ENCODE peak calls at places on chromosomes 6 and 20, in seven cellular contexts. G is ascending aorta, B is fibroblast of lung, Y is BJ, I is stomach, H is cardiac muscle cell, E is colonic mucosa. X is an unnamed sample. For H3K36me3, the result is how much of the 10 kb centered on the place peaks cover.

GRCh38 chr6:84860954-84861353 is 96.6 kb upstream of the TBX18 start:
- DNase-seq in Y (no peak), H (no peak), I (no peak), G (no peak), B (no peak), E (no peak), X (no peak)

GRCh38 chr6:161168281-161168891 is 105.5 kb downstream of the AGPAT4 start:
- DNase-seq in H (peak), E (peak), I (no peak), B (peak), Y (peak), G (no peak), X (no peak)

GRCh38 chr20:21518292-21518991 is 4.6 kb upstream of the NKX2-2 start:
- DNase-seq in I (no peak), H (no peak), B (no peak), G (no peak), E (no peak), Y (no peak), X (peak)

GRCh38 chr20:14712302-14712739 is 374.9 kb upstream of the FLRT3 start:
- DNase-seq in H (peak), G (no peak), B (peak), E (no peak), I (no peak), Y (peak), X (no peak)

GRCh38 chr6:167047554-167047953 is 48.4 kb downstream of the CEP43 start:
- DNase-seq in Y (no peak), H (no peak), E (no peak), G (peak), I (peak), B (no peak), X (no peak)

GRCh38 chr20:44501448-44501847 is 20.4 kb downstream of the SERINC3 start:
- DNase-seq in E (no peak), H (peak), Y (peak), B (no peak), G (no peak), I (no peak), X (no peak)

GRCh38 chr20:50514035-50514337 is 3.8 kb downstream of the PTPN1 start:
- DNase-seq in Y (no peak), G (no peak), H (no peak), E (no peak), B (no peak), I (no peak), X (no peak)

GRCh38 chr20:38298768-38299288 is 5.1 kb upstream of the BPI start:
- DNase-seq in B (peak), G (peak), I (peak), Y (no peak), H (peak), E (peak), X (no peak)

GRCh38 chr6:3768502-3768901 is 17.0 kb upstream of the PXDC1 start:
- DNase-seq in H (no peak), E (no peak), B (no peak), G (no peak), I (no peak), Y (no peak), X (no peak)

GRCh38 chr6:38477680-38478260 is 162.0 kb downstream of the BTBD9 start:
- DNase-seq in E (no peak), B (no peak), G (no peak), Y (no peak), I (no peak), H (no peak), X (peak)

GRCh38 chr6:80438728-80439127 is 332.3 kb downstream of the BCKDHB start:
- DNase-seq in B (peak), H (peak), Y (peak), E (no peak), G (no peak), I (no peak), X (peak)

GRCh38 chr6:18904681-18905080 is 517.5 kb downstream of the RNF144B start:
- DNase-seq in B (no peak), G (no peak), Y (no peak), H (no peak), E (no peak), I (no peak), X (no peak)

GRCh38 chr20:35821807-35822242 is 50.0 kb downstream of the PHF20 start:
- DNase-seq in B (peak), I (no peak), G (no peak), H (peak), Y (no peak), E (no peak), X (no peak)

GRCh38 chr6:40695750-40696415 is 108.7 kb upstream of the LRFN2 start:
- DNase-seq in B (no peak), G (no peak), I (peak), H (no peak), E (no peak), Y (no peak), X (no peak)

GRCh38 chr20:13464702-13465101 is 174.0 kb downstream of the TASP1 start:
- DNase-seq in H (peak), E (no peak), B (no peak), Y (no peak), G (no peak), I (no peak), X (no peak)

GRCh38 chr6:38933426-38933825 is 115.2 kb upstream of the GLP1R start:
- DNase-seq in B (peak), I (no peak), H (peak), G (no peak), Y (no peak), E (no peak), X (no peak)

GRCh38 chr20:24572862-24573261 is 103.4 kb downstream of the SYNDIG1 start:
- DNase-seq in B (no peak), Y (no peak), G (no peak), I (no peak), H (no peak), E (no peak), X (no peak)

GRCh38 chr6:157585274-157586087 is 204.5 kb downstream of the ZDHHC14 start:
- DNase-seq in I (no peak), E (peak), G (peak), B (no peak), H (no peak), Y (no peak), X (no peak)

GRCh38 chr20:664576-664975 is 11.0 kb downstream of the SCRT2 start:
- DNase-seq in I (no peak), E (no peak), H (no peak), B (no peak), G (no peak), Y (no peak), X (no peak)

GRCh38 chr6:21091411-21091810 is 502.1 kb upstream of the SOX4 start:
- DNase-seq in G (no peak), B (no peak), E (no peak), H (no peak), Y (no peak), I (no peak), X (no peak)

GRCh38 chr20:56626367-56627121 is 2.6 kb upstream of the TFAP2C start:
- DNase-seq in I (no peak), B (no peak), H (peak), E (peak), Y (no peak), G (no peak), X (peak)

GRCh38 chr6:123986938-123987337 is 183.3 kb downstream of the NKAIN2 start:
- DNase-seq in B (no peak), Y (no peak), E (no peak), I (no peak), G (no peak), H (no peak), X (no peak)

GRCh38 chr6:35679399-35679798 is 9.3 kb downstream of the FKBP5 start:
- DNase-seq in G (no peak), Y (no peak), E (no peak), I (no peak), B (no peak), H (no peak), X (no peak)

GRCh38 chr6:35677456-35677855 is 11.3 kb downstream of the FKBP5 start:
- DNase-seq in Y (no peak), E (no peak), I (peak), G (no peak), B (no peak), H (no peak), X (no peak)

GRCh38 chr6:35681298-35681697 is 7.4 kb downstream of the FKBP5 start:
- DNase-seq in I (no peak), Y (no peak), G (no peak), H (no peak), B (no peak), E (no peak), X (no peak)

GRCh38 chr6:35678021-35678654 is 10.6 kb downstream of the FKBP5 start:
- DNase-seq in H (peak), E (no peak), Y (no peak), B (no peak), I (no peak), G (no peak), X (no peak)

DNA sequence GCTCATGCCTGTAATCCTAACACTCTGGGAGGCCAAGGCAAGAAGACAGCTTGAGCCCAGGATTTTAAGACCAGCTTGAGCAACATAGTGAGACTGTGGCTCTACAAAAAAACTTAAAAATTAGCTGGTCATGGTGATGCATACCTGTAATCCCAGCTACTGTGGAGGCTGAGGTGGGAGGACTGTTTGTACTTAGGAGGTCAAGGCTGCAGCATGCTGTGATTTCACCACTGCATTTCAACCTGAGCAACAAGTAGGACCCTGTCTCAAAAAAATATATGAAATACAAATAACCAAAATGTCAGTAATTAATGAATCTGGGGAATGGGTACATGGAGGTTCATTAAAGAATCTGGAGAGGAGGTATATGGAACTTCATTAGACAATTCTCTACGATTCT is 9.9 kb downstream of the FKBP5 start:
- DNase-seq in Y (no peak), I (no peak), H (no peak), B (no peak), E (no peak), G (no peak), X (no peak)
- H3K36me3 ChIP-seq in Y (under half), I (under half), H (under half), B (under half), E (under half), G (under half), X (under half)

DNA sequence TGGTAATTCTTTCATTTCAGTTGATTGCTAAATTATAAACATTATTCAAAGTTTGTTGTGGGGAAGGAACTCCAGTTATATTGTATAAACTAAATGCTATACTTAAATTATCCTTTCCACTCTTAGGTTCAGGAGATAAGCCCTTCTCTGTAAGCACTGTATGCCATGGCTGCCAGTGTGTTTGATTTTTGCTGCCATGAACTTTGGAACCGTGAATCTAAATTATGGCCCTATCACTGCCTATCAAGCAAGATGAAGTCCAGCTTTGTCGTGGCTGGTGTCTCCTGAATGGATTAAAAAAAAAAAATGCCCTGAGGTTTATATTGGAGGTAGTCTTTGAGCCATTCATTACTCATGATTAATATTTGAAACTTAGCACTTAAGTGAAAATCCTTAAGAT is 44.7 kb downstream of the CDC5L start:
- DNase-seq in E (peak), B (no peak), G (no peak), Y (no peak), H (no peak), I (no peak), X (no peak)
- H3K4me3 ChIP-seq in E (no peak), B (no peak), G (no peak), Y (no peak), H (no peak), I (no peak), X (no peak)

GRCh38 chr6:75199856-75200255 is 6.0 kb downstream of the COL12A1 start:
- DNase-seq in I (no peak), G (no peak), Y (no peak), B (peak), H (no peak), E (no peak), X (no peak)
- H3K36me3 ChIP-seq in I (under half), G (under half), Y (under half), B (under half), H (under half), E (under half), X (under half)

GRCh38 chr20:53711333-53712211 is 117.9 kb upstream of the ZNF217 start:
- DNase-seq in B (no peak), Y (no peak), E (no peak), G (no peak), H (no peak), I (no peak), X (no peak)

GRCh38 chr20:53706008-53706481 is 112.4 kb upstream of the ZNF217 start:
- DNase-seq in E (no peak), B (no peak), G (no peak), Y (peak), H (no peak), I (no peak), X (no peak)

GRCh38 chr20:53706511-53707031 is 112.9 kb upstream of the ZNF217 start:
- DNase-seq in Y (peak), I (no peak), B (peak), G (no peak), E (no peak), H (peak), X (no peak)

GRCh38 chr20:53707341-53708102 is 113.9 kb upstream of the ZNF217 start:
- DNase-seq in H (no peak), Y (peak), B (peak), E (no peak), G (no peak), I (no peak), X (no peak)

GRCh38 chr20:53708129-53708968 is 114.7 kb upstream of the ZNF217 start:
- DNase-seq in H (no peak), E (no peak), G (no peak), B (peak), I (no peak), Y (peak), X (no peak)
- H3K4me3 ChIP-seq in H (no peak), E (no peak), G (no peak), B (no peak), I (no peak), Y (no peak), X (no peak)

GRCh38 chr20:62315773-62316172 is 13.0 kb downstream of the ADRM1 start:
- DNase-seq in H (no peak), I (no peak), G (no peak), E (no peak), B (no peak), Y (no peak), X (no peak)

GRCh38 chr20:62313460-62314338 is 10.9 kb downstream of the ADRM1 start:
- DNase-seq in G (no peak), E (no peak), Y (no peak), H (no peak), I (no peak), B (no peak), X (no peak)

GRCh38 chr20:62314339-62314638 is 11.5 kb downstream of the ADRM1 start:
- DNase-seq in Y (no peak), B (no peak), I (no peak), H (no peak), E (no peak), G (no peak), X (no peak)

GRCh38 chr20:62316331-62317166 is 13.8 kb downstream of the ADRM1 start:
- DNase-seq in H (no peak), E (no peak), Y (no peak), B (no peak), G (no peak), I (no peak), X (no peak)

DNA sequence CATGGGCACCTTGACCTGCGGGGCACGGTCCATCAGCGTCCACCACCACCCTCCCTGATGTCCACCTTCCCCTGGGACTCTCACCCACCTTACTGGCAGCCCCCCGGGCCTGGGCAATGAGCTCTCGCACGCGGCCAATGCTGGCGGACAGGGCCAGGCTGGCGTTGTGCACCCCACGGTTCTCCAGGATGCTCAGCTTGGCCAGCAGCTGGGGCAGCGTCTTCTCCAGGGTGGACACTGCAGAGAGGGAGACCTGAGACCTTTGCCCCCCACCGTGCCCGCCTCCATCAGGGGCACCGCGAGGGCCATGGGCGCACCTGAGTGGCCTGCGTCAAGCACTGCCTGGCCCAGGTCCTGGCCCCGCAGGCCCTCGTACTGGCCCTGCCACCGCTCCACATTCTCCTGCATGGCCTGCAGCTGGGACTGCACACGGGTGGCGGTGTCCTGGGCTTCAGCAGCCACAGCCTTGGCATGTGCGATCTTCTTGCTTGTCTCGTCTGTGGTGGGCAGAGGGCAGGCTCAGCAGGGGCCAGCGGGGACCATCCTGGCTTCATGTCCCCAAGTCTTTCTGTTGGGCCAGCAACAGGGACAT is 12.0 kb downstream of the ADRM1 start:
- DNase-seq in Y (no peak), E (no peak), I (no peak), B (no peak), G (no peak), H (no peak), X (no peak)
- H3K36me3 ChIP-seq in Y (under half), E (under half), I (half or more), B (half or more), G (half or more), H (half or more), X (under half)